ENCODE peak calls at places on chromosomes 7 and 10, in four cellular contexts. R, N, I and M are unnamed samples.

GRCh38 chr10:70540089-70540788 is 61.7 kb downstream of the PALD1 start:
- DNase-seq in R (no peak), I (peak), N (peak), M (peak)

GRCh38 chr10:78301891-78302738 is 268.5 kb downstream of the RPS24 start:
- DNase-seq in I (no peak), N (peak), R (no peak), M (peak)

GRCh38 chr10:86671419-86671818 is 3.1 kb downstream of the LDB3 start:
- DNase-seq in R (no peak), N (no peak), I (no peak), M (no peak)

GRCh38 chr10:101745074-101745690 is 30.7 kb downstream of the FGF8 start:
- DNase-seq in I (no peak), R (no peak), N (no peak), M (no peak)

GRCh38 chr7:48177271-48177670 is 6.0 kb downstream of the ABCA13 start:
- DNase-seq in N (no peak), I (no peak), R (no peak), M (no peak)

GRCh38 chr10:558331-558730 is 131.1 kb downstream of the DIP2C start:
- DNase-seq in R (no peak), I (no peak), N (no peak), M (no peak)

GRCh38 chr10:61974611-61975010 is 73.1 kb downstream of the ARID5B start:
- DNase-seq in R (no peak), I (peak), N (no peak), M (no peak)

GRCh38 chr10:130884456-130884855 is 427.1 kb downstream of the TCERG1L start:
- DNase-seq in I (no peak), N (no peak), R (no peak), M (no peak)

GRCh38 chr10:14330390-14331071 is at the start of gene FRMD4A:
- DNase-seq in I (no peak), R (no peak), N (no peak), M (peak)

GRCh38 chr7:132518102-132518838 is 58.0 kb downstream of the PLXNA4 start:
- DNase-seq in R (no peak), N (peak), I (peak), M (peak)

GRCh38 chr7:46619723-46620310 is 698.7 kb upstream of the IGFBP3 start:
- DNase-seq in N (no peak), R (no peak), I (no peak), M (no peak)

GRCh38 chr10:22436526-22436892 is 91.2 kb downstream of the SPAG6 start:
- DNase-seq in I (no peak), N (no peak), R (no peak), M (no peak)

GRCh38 chr7:53238021-53238605 is 202.7 kb downstream of the POM121L12 start:
- DNase-seq in N (no peak), R (no peak), I (no peak), M (no peak)

GRCh38 chr7:84568786-84569185 is 374.2 kb upstream of the SEMA3A start:
- DNase-seq in N (no peak), R (no peak), I (no peak), M (no peak)

GRCh38 chr7:26167293-26167934 is 15.4 kb downstream of the NFE2L3 start:
- DNase-seq in I (no peak), N (no peak), R (no peak), M (no peak)

GRCh38 chr10:35657621-35658020 is 15.5 kb upstream of the FZD8 start:
- DNase-seq in I (no peak), R (no peak), N (no peak), M (peak)

GRCh38 chr7:10940748-10941358 is 32.8 kb upstream of the PHF14 start:
- DNase-seq in R (no peak), I (peak), N (no peak), M (no peak)

GRCh38 chr7:132394283-132395003 is 181.8 kb downstream of the PLXNA4 start:
- DNase-seq in R (no peak), I (no peak), N (no peak), M (peak)

GRCh38 chr7:95544174-95544573 is 52.1 kb downstream of the PDK4 start:
- DNase-seq in N (no peak), I (no peak), R (no peak), M (no peak)

GRCh38 chr7:100693312-100694195 is 496 bp downstream of the GIGYF1 start:
- DNase-seq in N (no peak), I (peak), R (no peak), M (peak)

GRCh38 chr10:630581-631073 is 58.8 kb downstream of the DIP2C start:
- DNase-seq in N (no peak), I (no peak), R (no peak), M (no peak)

GRCh38 chr7:100044719-100045118 is 4.9 kb upstream of the ZSCAN21 start:
- DNase-seq in N (no peak), R (no peak), I (no peak), M (no peak)

GRCh38 chr7:119452401-119452800 is 820.6 kb upstream of the KCND2 start:
- DNase-seq in R (no peak), I (no peak), N (no peak), M (no peak)

GRCh38 chr10:43939939-43940810 is 291.5 kb upstream of the ZNF32 start:
- DNase-seq in N (no peak), R (no peak), I (no peak), M (no peak)

GRCh38 chr7:151837285-151838042 is 39.5 kb downstream of the PRKAG2 start:
- DNase-seq in R (no peak), N (no peak), I (no peak), M (peak)

GRCh38 chr7:134333943-134334342 is 17.2 kb upstream of the SLC35B4 start:
- DNase-seq in I (no peak), R (no peak), N (no peak), M (no peak)

GRCh38 chr10:128631801-128632241 is 505.6 kb upstream of the MKI67 start:
- DNase-seq in R (no peak), I (no peak), N (peak), M (peak)

GRCh38 chr10:29811751-29812427 is 177.1 kb upstream of the SVIL start:
- DNase-seq in I (no peak), R (no peak), N (no peak), M (no peak)

GRCh38 chr7:129739427-129739826 is 127.9 kb downstream of the NRF1 start:
- DNase-seq in N (no peak), I (no peak), R (no peak), M (no peak)

GRCh38 chr10:71727429-71728217 is 8.0 kb upstream of the C10orf105 start:
- DNase-seq in N (peak), I (peak), R (no peak), M (no peak)

GRCh38 chr10:79252450-79252849 is 94.8 kb upstream of the PPIF start:
- DNase-seq in I (no peak), N (no peak), R (no peak), M (no peak)

GRCh38 chr10:46106410-46107255 is 60.6 kb upstream of the MSMB start:
- DNase-seq in R (no peak), N (peak), I (peak), M (peak)

GRCh38 chr10:725786-726185 is 36.3 kb upstream of the DIP2C start:
- DNase-seq in N (no peak), I (no peak), R (no peak), M (no peak)

GRCh38 chr7:29884399-29885272 is 78.3 kb downstream of the WIPF3 start:
- DNase-seq in I (no peak), R (peak), N (no peak), M (peak)

GRCh38 chr7:128097211-128097731 is 66.0 kb upstream of the LRRC4 start:
- DNase-seq in I (no peak), N (no peak), R (no peak), M (no peak)

GRCh38 chr7:136957391-136957790 is 88.9 kb downstream of the CHRM2 start:
- DNase-seq in R (no peak), N (no peak), I (no peak), M (no peak)

GRCh38 chr7:20228654-20229053 is 11.5 kb upstream of the MACC1 start:
- DNase-seq in R (no peak), N (no peak), I (no peak), M (no peak)

GRCh38 chr7:3027455-3027854 is 16.2 kb downstream of the CARD11 start:
- DNase-seq in I (no peak), R (no peak), N (no peak), M (no peak)

GRCh38 chr7:3027005-3027404 is 16.7 kb downstream of the CARD11 start:
- DNase-seq in R (no peak), I (no peak), N (no peak), M (no peak)

GRCh38 chr7:3028767-3029111 is 14.9 kb downstream of the CARD11 start:
- DNase-seq in N (no peak), R (no peak), I (no peak), M (no peak)

GRCh38 chr7:3029138-3029537 is 14.5 kb downstream of the CARD11 start:
- DNase-seq in I (no peak), R (no peak), N (no peak), M (peak)

GRCh38 chr7:3028071-3028766 is 15.4 kb downstream of the CARD11 start:
- DNase-seq in I (no peak), R (no peak), N (no peak), M (no peak)
- TF ChIP-seq CREB1 in I (no peak), R (no peak), N (no peak), M (no peak)

GRCh38 chr10:31948021-31948420 is 19.4 kb upstream of the ARHGAP12 start:
- DNase-seq in I (no peak), N (no peak), R (no peak), M (no peak)
- H3K4me3 ChIP-seq in I (no peak), N (no peak), R (no peak), M (no peak)

DNA sequence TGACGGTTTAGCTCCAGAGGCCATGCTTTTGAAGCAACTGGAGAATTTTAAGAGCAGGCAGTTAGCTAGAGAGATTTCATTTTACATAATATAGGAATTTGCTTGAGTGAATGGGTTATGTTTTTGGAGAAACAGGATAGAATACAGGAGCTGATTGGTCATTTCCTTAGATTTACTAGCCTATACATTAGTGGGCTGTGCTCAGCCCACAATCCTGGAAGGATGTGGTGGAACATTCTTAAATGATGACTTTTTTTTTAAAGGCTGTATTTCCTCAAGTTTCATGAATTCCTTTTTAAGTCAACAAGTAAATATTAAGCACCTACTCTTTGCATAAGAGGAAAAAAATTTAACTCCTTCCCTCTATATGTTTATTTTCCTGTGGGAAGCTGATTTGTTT is 314.4 kb upstream of the BMPER start:
- DNase-seq in I (no peak), N (no peak), R (no peak), M (no peak)
- H3K4me2 ChIP-seq in I (no peak), N (no peak), R (no peak), M (no peak)

DNA sequence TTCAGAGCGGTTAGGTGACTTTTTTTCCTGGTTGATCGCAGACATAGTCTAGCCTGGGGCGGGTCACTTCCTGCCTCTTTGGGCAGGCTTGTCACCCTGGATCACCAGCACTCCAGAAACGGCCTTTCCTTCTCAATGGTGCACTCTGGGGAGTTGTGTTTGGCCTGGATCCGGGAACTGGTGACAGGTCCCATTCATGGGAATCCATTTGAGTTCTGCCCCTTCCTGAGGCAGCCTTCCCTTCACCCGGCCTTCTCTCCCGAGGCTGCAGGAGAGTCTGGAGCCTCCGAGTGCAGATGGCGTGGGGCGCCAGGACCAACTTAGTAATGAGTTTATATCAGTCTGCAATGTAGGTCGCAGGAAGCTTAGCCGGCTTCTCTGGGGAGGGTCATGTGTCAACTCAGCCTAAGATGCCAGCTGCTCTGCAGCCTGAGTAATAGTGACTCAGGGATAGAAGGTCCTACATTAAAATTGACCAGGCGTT is 54.2 kb downstream of the TACR2 start:
- DNase-seq in R (no peak), I (no peak), N (no peak), M (no peak)
- TF ChIP-seq CREB1 in R (no peak), I (no peak), N (no peak), M (no peak)

DNA sequence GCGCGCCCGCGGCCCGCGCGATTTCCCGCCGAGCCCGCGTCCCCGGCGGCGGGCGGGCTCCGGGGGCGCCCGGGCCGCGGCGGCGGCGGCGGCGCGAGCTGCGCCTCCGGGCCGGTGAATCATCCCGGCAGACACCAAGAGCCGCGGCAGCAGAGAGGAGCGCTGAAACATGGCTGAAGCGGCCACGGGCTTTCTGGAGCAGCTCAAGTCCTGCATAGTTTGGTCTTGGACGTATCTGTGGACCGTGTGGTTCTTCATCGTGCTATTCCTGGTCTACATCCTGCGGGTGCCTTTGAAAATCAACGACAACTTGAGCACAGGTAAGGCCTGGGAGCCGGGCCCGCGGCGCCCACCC is at the start of gene ST7:
- DNase-seq in N (peak), R (no peak), I (no peak), M (peak)
- H3K4me3 ChIP-seq in N (peak), R (peak), I (peak), M (peak)

DNA sequence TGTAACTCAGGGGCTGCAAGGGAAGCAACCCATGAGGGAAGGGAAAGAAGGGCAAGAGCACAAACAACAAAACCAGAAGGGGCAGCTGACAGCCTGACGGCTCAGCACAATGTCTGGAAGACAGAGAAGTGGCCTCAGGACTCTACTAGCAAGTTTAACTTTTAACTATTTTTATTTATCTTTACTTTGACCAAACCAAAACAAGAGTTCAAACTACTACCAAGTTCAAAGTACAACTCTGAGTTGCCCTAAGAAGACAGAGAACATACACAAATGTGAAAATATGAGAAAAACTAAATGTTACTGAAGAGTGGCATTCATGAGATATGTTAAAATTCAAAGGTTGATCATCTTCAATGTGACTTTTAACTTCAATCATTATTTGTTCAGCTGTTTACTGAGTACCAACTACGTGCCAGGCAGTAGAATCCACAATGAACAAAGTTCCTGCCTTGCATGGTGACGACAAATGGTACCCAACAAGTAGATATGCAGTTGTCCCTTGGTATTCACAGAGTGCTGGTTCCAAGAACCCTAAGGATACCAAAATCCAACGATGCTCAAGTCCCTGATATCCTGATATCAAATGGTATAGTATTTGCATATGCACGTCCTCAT is 19.7 kb downstream of the NUDCD3 start:
- DNase-seq in N (peak), I (no peak), R (no peak), M (no peak)
- H3K4me2 ChIP-seq in N (peak), I (no peak), R (no peak), M (no peak)

GRCh38 chr10:132914732-132915131 is 27.6 kb downstream of the CFAP46 start:
- DNase-seq in I (no peak), R (no peak), N (no peak), M (no peak)

GRCh38 chr10:132915411-132915810 is 27.0 kb downstream of the CFAP46 start:
- DNase-seq in N (no peak), I (no peak), R (no peak), M (no peak)

GRCh38 chr10:132916956-132917666 is 25.3 kb downstream of the CFAP46 start:
- DNase-seq in R (no peak), N (no peak), I (no peak), M (no peak)

GRCh38 chr10:132918264-132918616 is 24.1 kb downstream of the CFAP46 start:
- DNase-seq in N (no peak), R (no peak), I (no peak), M (no peak)

DNA sequence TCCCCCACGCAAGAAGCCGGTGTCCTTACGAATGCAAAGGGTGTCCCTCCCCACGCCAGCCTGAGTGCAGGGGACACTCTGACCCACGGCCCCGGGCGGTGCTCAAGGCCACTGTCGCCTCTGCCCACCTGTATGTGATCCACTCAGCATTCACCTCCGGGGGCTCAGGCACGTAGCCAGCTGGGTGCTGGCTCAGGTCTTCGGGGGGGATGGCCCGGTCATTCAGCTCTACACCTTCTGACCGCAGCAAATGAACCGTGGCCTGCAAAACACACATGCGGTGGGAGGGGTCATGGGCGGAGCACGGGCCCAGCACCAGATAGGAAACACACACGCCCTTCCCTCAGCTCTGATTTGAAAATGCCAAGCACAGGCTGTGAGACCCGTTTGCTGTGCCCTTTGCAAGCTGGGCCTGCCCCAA is 25.9 kb downstream of the CFAP46 start:
- DNase-seq in N (no peak), R (no peak), I (no peak), M (no peak)
- TF ChIP-seq CREB1 in N (no peak), R (no peak), I (no peak), M (no peak)